ENCODE peak calls at places on chromosomes 5 and 9, in seven cellular contexts. P, A, B, F, E, R and X are unnamed samples. For H3K36me3, the result is how much of the 10 kb centered on the place peaks cover.

GRCh38 chr9:81370650-81371049 is 318.7 kb downstream of the TLE1 start:
- DNase-seq in P (no peak), A (no peak), B (no peak), F (no peak), E (no peak), R (no peak), X (no peak)

GRCh38 chr9:114168281-114169028 is 13.1 kb downstream of the COL27A1 start:
- DNase-seq in P (no peak), A (no peak), B (no peak), F (no peak), E (no peak), R (no peak), X (no peak)

GRCh38 chr5:177611446-177612214 is 11.7 kb downstream of the B4GALT7 start:
- DNase-seq in P (no peak), A (no peak), B (no peak), F (no peak), E (no peak), R (no peak), X (no peak)

GRCh38 chr9:136648746-136649145 is 14.0 kb upstream of the EGFL7 start:
- DNase-seq in P (peak), A (peak), B (no peak), F (no peak), E (no peak), R (no peak), X (no peak)

GRCh38 chr9:71879644-71880174 is 31.3 kb downstream of the ABHD17B start:
- DNase-seq in P (no peak), A (no peak), B (no peak), F (no peak), E (no peak), R (no peak), X (no peak)

GRCh38 chr9:7892975-7893374 is 93.4 kb upstream of the DMAC1 start:
- DNase-seq in P (no peak), A (no peak), B (no peak), F (no peak), E (no peak), R (no peak), X (no peak)

GRCh38 chr5:79143684-79144379 is 32.2 kb downstream of the BHMT start:
- DNase-seq in P (no peak), A (no peak), B (no peak), F (no peak), E (no peak), R (peak), X (no peak)

GRCh38 chr5:60677831-60678664 is 21.9 kb downstream of the DEPDC1B start:
- DNase-seq in P (peak), A (no peak), B (peak), F (no peak), E (peak), R (peak), X (no peak)

GRCh38 chr5:160685695-160686094 is 166.3 kb downstream of the ATP10B start:
- DNase-seq in P (no peak), A (no peak), B (no peak), F (no peak), E (peak), R (no peak), X (no peak)

GRCh38 chr5:125550237-125550636 is 803.8 kb upstream of the ZNF608 start:
- DNase-seq in P (peak), A (peak), B (no peak), F (no peak), E (no peak), R (peak), X (no peak)

GRCh38 chr9:138024131-138024530 is 146.5 kb downstream of the CACNA1B start:
- DNase-seq in P (no peak), A (no peak), B (peak), F (peak), E (no peak), R (no peak), X (no peak)

GRCh38 chr9:138024831-138025291 is 147.3 kb downstream of the CACNA1B start:
- DNase-seq in P (no peak), A (peak), B (peak), F (peak), E (no peak), R (no peak), X (no peak)

GRCh38 chr9:138022121-138022741 is 144.6 kb downstream of the CACNA1B start:
- DNase-seq in P (no peak), A (no peak), B (peak), F (no peak), E (no peak), R (no peak), X (no peak)

GRCh38 chr9:138022756-138023393 is 145.3 kb downstream of the CACNA1B start:
- DNase-seq in P (no peak), A (no peak), B (peak), F (peak), E (no peak), R (no peak), X (no peak)

DNA sequence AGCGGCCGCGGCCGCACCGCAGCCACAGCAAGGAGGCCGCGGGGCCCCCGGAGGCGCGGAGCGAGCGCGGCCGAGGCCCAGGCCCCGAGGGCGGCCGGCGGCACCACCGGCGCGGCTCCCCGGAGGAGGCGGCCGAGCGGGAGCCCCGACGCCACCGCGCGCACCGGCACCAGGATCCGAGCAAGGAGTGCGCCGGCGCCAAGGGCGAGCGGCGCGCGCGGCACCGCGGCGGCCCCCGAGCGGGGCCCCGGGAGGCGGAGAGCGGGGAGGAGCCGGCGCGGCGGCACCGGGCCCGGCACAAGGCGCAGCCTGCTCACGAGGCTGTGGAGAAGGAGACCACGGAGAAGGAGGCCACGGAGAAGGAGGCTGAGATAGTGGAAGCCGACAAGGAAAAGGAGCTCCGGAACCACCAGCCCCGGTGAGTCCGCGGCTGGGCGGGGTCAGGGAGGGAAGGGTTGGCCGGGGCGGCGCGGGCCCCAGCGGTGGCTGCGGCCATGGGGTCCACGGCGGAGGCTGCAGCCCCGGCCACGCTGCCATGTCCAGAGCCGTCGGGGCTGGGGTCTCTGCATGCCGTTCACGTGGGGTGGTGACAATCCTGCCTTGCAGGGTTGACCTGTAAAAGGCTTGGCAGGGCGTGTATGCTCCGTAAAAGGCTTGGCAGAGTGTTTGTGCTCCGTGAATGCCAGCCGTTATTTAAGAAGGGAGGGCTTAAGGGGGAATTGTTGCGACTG is 146.0 kb downstream of the CACNA1B start:
- DNase-seq in P (no peak), A (no peak), B (peak), F (peak), E (no peak), R (no peak), X (no peak)
- TF ChIP-seq POLR2A in P (no peak), A (no peak), B (no peak), F (no peak), E (no peak), R (no peak), X (no peak)

DNA sequence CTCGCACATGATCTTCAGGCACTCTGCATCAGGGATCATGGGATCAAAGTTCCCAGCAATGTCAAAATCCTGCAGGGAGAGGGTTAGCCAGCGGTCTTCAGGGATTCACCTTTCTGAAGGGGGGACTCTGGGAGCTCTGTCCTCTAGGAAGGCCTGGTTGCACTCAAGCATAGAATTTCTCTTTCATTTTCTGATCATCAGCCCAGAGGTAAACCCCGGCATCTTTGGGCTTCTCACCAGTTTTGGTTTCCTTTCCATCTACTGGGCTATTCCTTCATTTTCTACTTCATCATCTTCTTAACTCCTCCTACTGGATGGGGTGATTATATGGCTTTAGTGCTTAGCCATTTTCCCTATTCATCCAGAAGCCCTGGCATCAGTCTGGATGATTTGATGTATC is 4.6 kb upstream of the DND1 start:
- DNase-seq in P (no peak), A (no peak), B (no peak), F (no peak), E (no peak), R (no peak), X (no peak)
- H3K36me3 ChIP-seq in P (under half), A (under half), B (half or more), F (under half), E (under half), R (half or more), X (half or more)

GRCh38 chr9:96686638-96687335 is 31.7 kb upstream of the PRXL2C start:
- DNase-seq in P (peak), A (peak), B (peak), F (peak), E (no peak), R (peak), X (peak)
- H3K27ac ChIP-seq in P (no peak), A (peak), B (peak), F (peak), E (no peak), R (no peak), X (peak)

GRCh38 chr5:88827997-88828396 is 55.0 kb downstream of the MEF2C start:
- DNase-seq in P (peak), A (no peak), B (no peak), F (no peak), E (no peak), R (peak), X (no peak)

GRCh38 chr5:88831856-88832255 is 51.1 kb downstream of the MEF2C start:
- DNase-seq in P (peak), A (no peak), B (no peak), F (no peak), E (no peak), R (no peak), X (no peak)

GRCh38 chr5:88829773-88830172 is 53.2 kb downstream of the MEF2C start:
- DNase-seq in P (peak), A (no peak), B (no peak), F (no peak), E (no peak), R (no peak), X (no peak)

GRCh38 chr5:88829053-88829452 is 53.9 kb downstream of the MEF2C start:
- DNase-seq in P (peak), A (no peak), B (no peak), F (no peak), E (no peak), R (no peak), X (peak)

GRCh38 chr5:88830567-88830966 is 52.4 kb downstream of the MEF2C start:
- DNase-seq in P (no peak), A (no peak), B (no peak), F (no peak), E (no peak), R (no peak), X (no peak)
- TF ChIP-seq POLR2A in P (no peak), A (no peak), B (no peak), F (no peak), E (no peak), R (no peak), X (no peak)

GRCh38 chr5:95895771-95896170 is 65.9 kb downstream of the ELL2 start:
- DNase-seq in P (peak), A (no peak), B (no peak), F (no peak), E (no peak), R (no peak), X (no peak)

GRCh38 chr5:95895223-95895622 is 66.4 kb downstream of the ELL2 start:
- DNase-seq in P (no peak), A (no peak), B (no peak), F (no peak), E (no peak), R (no peak), X (no peak)

GRCh38 chr5:95891499-95891898 is 69.0 kb upstream of the GLRX start:
- DNase-seq in P (no peak), A (no peak), B (no peak), F (no peak), E (no peak), R (no peak), X (no peak)

GRCh38 chr5:95887977-95888376 is 65.5 kb upstream of the GLRX start:
- DNase-seq in P (no peak), A (no peak), B (no peak), F (no peak), E (no peak), R (no peak), X (no peak)

DNA sequence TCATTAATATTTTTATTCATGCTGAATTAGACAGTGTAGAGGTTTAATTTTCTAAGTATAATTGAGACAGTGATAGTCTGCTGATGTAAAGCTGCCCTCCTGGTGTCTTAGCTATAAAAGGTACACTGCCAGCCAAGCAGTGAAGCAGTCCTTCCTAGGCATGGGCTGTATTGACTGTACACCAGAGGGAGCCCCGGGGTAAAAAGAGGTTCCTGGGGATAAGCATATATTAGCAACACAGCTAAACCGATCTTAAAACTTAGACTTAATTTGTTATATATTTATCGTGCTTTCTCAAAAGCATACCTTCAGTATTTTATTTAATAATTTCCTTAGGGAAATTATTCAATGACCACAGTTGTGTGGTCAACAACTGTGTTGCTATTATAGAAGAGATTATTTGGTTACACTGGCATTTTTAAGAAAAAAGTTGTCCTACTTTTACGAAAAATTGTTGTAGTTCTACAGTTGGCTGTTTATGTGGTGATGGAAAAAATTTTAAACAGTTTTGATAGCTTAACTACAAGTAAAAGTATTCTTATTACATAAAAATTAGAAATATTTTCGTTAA is 68.8 kb downstream of the ELL2 start:
- DNase-seq in P (peak), A (no peak), B (peak), F (no peak), E (no peak), R (no peak), X (no peak)
- H3K36me3 ChIP-seq in P (under half), A (under half), B (half or more), F (under half), E (under half), R (half or more), X (under half)

DNA sequence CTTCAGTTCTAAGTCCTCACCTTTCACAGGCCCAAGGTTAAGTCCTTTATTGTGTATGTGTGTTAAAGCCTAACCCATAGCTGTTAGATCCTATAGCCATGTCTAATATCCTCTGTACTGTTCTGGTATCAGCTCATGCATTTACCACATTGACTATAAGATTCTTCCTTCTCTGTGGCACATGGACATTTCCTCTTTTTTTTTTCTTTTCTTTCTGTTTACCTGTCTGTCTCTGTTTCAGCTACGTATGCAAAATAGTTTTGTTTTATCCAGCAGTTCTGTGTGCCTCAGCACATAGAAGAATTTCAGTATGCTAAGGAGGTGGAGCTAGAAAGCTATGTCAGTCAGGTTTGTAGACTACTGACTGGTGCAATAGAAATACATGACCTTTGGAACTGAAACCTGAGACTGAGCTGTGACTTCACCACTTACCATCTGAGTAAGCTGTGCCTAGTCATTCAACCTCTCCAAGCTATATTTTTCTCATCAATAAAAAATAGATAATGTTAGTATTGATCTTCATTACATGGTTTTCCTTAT is 155.6 kb upstream of the VLDLR start:
- DNase-seq in P (no peak), A (no peak), B (no peak), F (no peak), E (peak), R (peak), X (no peak)
- H3K27ac ChIP-seq in P (no peak), A (no peak), B (peak), F (no peak), E (no peak), R (no peak), X (no peak)

GRCh38 chr5:159031915-159032314 is 67.8 kb downstream of the EBF1 start:
- DNase-seq in P (no peak), A (no peak), B (no peak), F (no peak), E (no peak), R (no peak), X (no peak)

GRCh38 chr5:159032656-159033350 is 66.9 kb downstream of the EBF1 start:
- DNase-seq in P (no peak), A (no peak), B (no peak), F (no peak), E (no peak), R (no peak), X (no peak)

GRCh38 chr5:159033351-159033657 is 66.4 kb downstream of the EBF1 start:
- DNase-seq in P (peak), A (no peak), B (no peak), F (no peak), E (no peak), R (no peak), X (no peak)

GRCh38 chr5:159030357-159030756 is 69.4 kb downstream of the EBF1 start:
- DNase-seq in P (no peak), A (no peak), B (no peak), F (no peak), E (no peak), R (no peak), X (no peak)

DNA sequence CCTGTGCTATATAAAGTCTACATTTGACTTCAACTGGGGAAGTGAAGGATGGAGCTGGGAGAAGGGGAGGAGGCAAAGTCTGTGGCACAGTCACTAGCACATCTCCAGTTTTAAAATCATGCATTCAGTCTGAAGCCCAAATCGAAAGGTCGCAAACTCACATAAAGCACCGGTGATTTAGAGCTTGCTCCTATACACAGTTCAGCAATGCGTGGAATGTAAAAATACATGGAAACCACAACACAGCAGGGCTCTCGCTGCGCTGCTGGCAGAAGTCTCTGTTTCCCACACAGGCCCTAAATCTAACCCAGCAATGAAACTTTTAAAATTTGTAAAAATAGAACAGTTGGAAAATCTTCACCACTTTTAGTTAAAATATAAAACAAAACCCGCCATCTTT is 68.2 kb downstream of the EBF1 start:
- DNase-seq in P (no peak), A (no peak), B (no peak), F (no peak), E (no peak), R (peak), X (no peak)
- TF ChIP-seq POLR2A in P (no peak), A (no peak), B (no peak), F (no peak), E (no peak), R (no peak), X (no peak)

DNA sequence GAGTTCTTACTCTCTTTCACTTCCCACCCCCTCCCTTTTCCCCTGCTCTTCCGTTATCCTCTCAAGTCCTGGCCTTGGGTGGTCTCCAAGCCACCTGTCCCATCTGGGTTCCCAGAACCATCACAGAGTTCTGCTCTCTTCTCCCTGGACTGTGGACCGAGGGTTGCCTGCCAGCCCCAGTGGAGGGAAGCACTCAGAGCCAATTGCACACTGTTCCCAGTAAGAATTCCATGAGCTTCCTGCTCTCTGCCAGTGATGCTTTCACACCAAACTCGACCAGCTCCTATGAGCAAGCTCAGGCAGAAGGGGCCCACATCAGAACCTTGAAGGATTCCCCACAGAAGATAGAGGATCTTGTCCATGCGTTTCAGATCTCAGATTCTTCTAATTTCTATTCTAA is 20.1 kb upstream of the AFAP1L1 start:
- DNase-seq in P (no peak), A (no peak), B (no peak), F (peak), E (no peak), R (no peak), X (no peak)
- H3K36me3 ChIP-seq in P (under half), A (under half), B (under half), F (under half), E (under half), R (half or more), X (under half)

GRCh38 chr5:180332051-180332517 is 21.1 kb downstream of the GFPT2 start:
- DNase-seq in P (no peak), A (no peak), B (no peak), F (no peak), E (no peak), R (no peak), X (no peak)

GRCh38 chr5:180334176-180334575 is 19.0 kb downstream of the GFPT2 start:
- DNase-seq in P (no peak), A (no peak), B (no peak), F (no peak), E (no peak), R (no peak), X (no peak)

GRCh38 chr5:180331647-180331950 is 21.5 kb downstream of the GFPT2 start:
- DNase-seq in P (no peak), A (no peak), B (no peak), F (no peak), E (no peak), R (no peak), X (no peak)

GRCh38 chr5:180333661-180334060 is 19.5 kb downstream of the GFPT2 start:
- DNase-seq in P (peak), A (no peak), B (no peak), F (no peak), E (no peak), R (peak), X (no peak)

GRCh38 chr5:180332861-180333260 is 20.3 kb downstream of the GFPT2 start:
- DNase-seq in P (no peak), A (no peak), B (no peak), F (no peak), E (no peak), R (no peak), X (no peak)
- H3K27ac ChIP-seq in P (no peak), A (peak), B (no peak), F (no peak), E (no peak), R (no peak), X (no peak)